ENCODE peak calls at places on chromosomes 1 and 21, in eight cellular contexts. One of them, this sample, is unnamed. For H3K4me1, the result is how much of the 10 kb centered on the place peaks cover.

GRCh38 chr1:182631058-182631677 is 27.0 kb upstream of the RGS16 start:
- DNase-seq in PC-9: no peak
- DNase-seq in fibroblast of lung: no peak
- DNase-seq in effector memory CD4-positive, alpha-beta T cell: no peak
- DNase-seq in A549: no peak
- DNase-seq in IMR-90: no peak
- DNase-seq in naive thymus-derived CD4-positive, alpha-beta T cell: no peak
- DNase-seq in heart left ventricle: no peak
- DNase-seq in this sample: no peak

GRCh38 chr1:23100074-23100748 is 68.4 kb downstream of the LUZP1 start:
- DNase-seq in fibroblast of lung: peak
- DNase-seq in naive thymus-derived CD4-positive, alpha-beta T cell: no peak
- DNase-seq in effector memory CD4-positive, alpha-beta T cell: peak
- DNase-seq in IMR-90: peak
- DNase-seq in heart left ventricle: no peak
- DNase-seq in A549: peak
- DNase-seq in PC-9: peak
- DNase-seq in this sample: peak

GRCh38 chr1:236269439-236269838 is 12.3 kb downstream of the ERO1B start:
- DNase-seq in A549: no peak
- DNase-seq in IMR-90: no peak
- DNase-seq in naive thymus-derived CD4-positive, alpha-beta T cell: no peak
- DNase-seq in effector memory CD4-positive, alpha-beta T cell: no peak
- DNase-seq in heart left ventricle: no peak
- DNase-seq in PC-9: no peak
- DNase-seq in fibroblast of lung: no peak
- DNase-seq in this sample: no peak

GRCh38 chr1:246893205-246893939 is 38.4 kb downstream of the AHCTF1 start:
- DNase-seq in naive thymus-derived CD4-positive, alpha-beta T cell: no peak
- DNase-seq in heart left ventricle: no peak
- DNase-seq in A549: no peak
- DNase-seq in IMR-90: no peak
- DNase-seq in PC-9: no peak
- DNase-seq in fibroblast of lung: no peak
- DNase-seq in effector memory CD4-positive, alpha-beta T cell: no peak
- DNase-seq in this sample: no peak

GRCh38 chr21:41816583-41817165 is 49.8 kb upstream of the RIPK4 start:
- DNase-seq in naive thymus-derived CD4-positive, alpha-beta T cell: peak
- DNase-seq in PC-9: peak
- DNase-seq in IMR-90: peak
- DNase-seq in heart left ventricle: peak
- DNase-seq in effector memory CD4-positive, alpha-beta T cell: peak
- DNase-seq in fibroblast of lung: peak
- DNase-seq in A549: peak
- DNase-seq in this sample: peak

GRCh38 chr1:42736152-42736551 is 3.9 kb downstream of the CLDN19 start:
- DNase-seq in naive thymus-derived CD4-positive, alpha-beta T cell: no peak
- DNase-seq in effector memory CD4-positive, alpha-beta T cell: no peak
- DNase-seq in fibroblast of lung: no peak
- DNase-seq in IMR-90: no peak
- DNase-seq in PC-9: peak
- DNase-seq in heart left ventricle: no peak
- DNase-seq in A549: peak
- DNase-seq in this sample: no peak

GRCh38 chr1:36150296-36151132 is 1.2 kb upstream of the TRAPPC3 start:
- DNase-seq in effector memory CD4-positive, alpha-beta T cell: peak
- DNase-seq in PC-9: peak
- DNase-seq in A549: peak
- DNase-seq in naive thymus-derived CD4-positive, alpha-beta T cell: peak
- DNase-seq in heart left ventricle: peak
- DNase-seq in fibroblast of lung: peak
- DNase-seq in IMR-90: peak
- DNase-seq in this sample: peak

GRCh38 chr1:205939690-205940330 is 3.4 kb downstream of the SLC26A9 start:
- DNase-seq in PC-9: peak
- DNase-seq in IMR-90: no peak
- DNase-seq in heart left ventricle: no peak
- DNase-seq in A549: peak
- DNase-seq in naive thymus-derived CD4-positive, alpha-beta T cell: no peak
- DNase-seq in effector memory CD4-positive, alpha-beta T cell: no peak
- DNase-seq in fibroblast of lung: no peak
- DNase-seq in this sample: no peak

GRCh38 chr1:16092923-16093511 is 19.6 kb upstream of the FAM131C start:
- DNase-seq in PC-9: no peak
- DNase-seq in effector memory CD4-positive, alpha-beta T cell: no peak
- DNase-seq in fibroblast of lung: no peak
- DNase-seq in A549: no peak
- DNase-seq in IMR-90: no peak
- DNase-seq in naive thymus-derived CD4-positive, alpha-beta T cell: no peak
- DNase-seq in heart left ventricle: no peak
- DNase-seq in this sample: no peak

GRCh38 chr1:150280138-150280707 is 2.1 kb upstream of the CIART start:
- DNase-seq in naive thymus-derived CD4-positive, alpha-beta T cell: no peak
- DNase-seq in fibroblast of lung: no peak
- DNase-seq in effector memory CD4-positive, alpha-beta T cell: no peak
- DNase-seq in heart left ventricle: no peak
- DNase-seq in A549: no peak
- DNase-seq in PC-9: no peak
- DNase-seq in IMR-90: no peak
- DNase-seq in this sample: no peak

GRCh38 chr1:212458817-212459216 is 26.1 kb downstream of the NENF start:
- DNase-seq in effector memory CD4-positive, alpha-beta T cell: no peak
- DNase-seq in fibroblast of lung: no peak
- DNase-seq in heart left ventricle: no peak
- DNase-seq in IMR-90: no peak
- DNase-seq in naive thymus-derived CD4-positive, alpha-beta T cell: no peak
- DNase-seq in PC-9: no peak
- DNase-seq in A549: no peak
- DNase-seq in this sample: no peak

GRCh38 chr1:223010552-223011229 is 132.4 kb downstream of the TLR5 start:
- DNase-seq in fibroblast of lung: peak
- DNase-seq in A549: no peak
- DNase-seq in effector memory CD4-positive, alpha-beta T cell: no peak
- DNase-seq in naive thymus-derived CD4-positive, alpha-beta T cell: no peak
- DNase-seq in PC-9: no peak
- DNase-seq in IMR-90: peak
- DNase-seq in heart left ventricle: no peak
- DNase-seq in this sample: no peak

GRCh38 chr1:54086754-54087153 is 33.3 kb downstream of the TCEANC2 start:
- DNase-seq in fibroblast of lung: no peak
- DNase-seq in naive thymus-derived CD4-positive, alpha-beta T cell: no peak
- DNase-seq in heart left ventricle: no peak
- DNase-seq in effector memory CD4-positive, alpha-beta T cell: no peak
- DNase-seq in A549: no peak
- DNase-seq in IMR-90: no peak
- DNase-seq in PC-9: no peak
- DNase-seq in this sample: no peak

GRCh38 chr1:222767152-222767571 is 30.2 kb downstream of the FAM177B start:
- DNase-seq in PC-9: no peak
- DNase-seq in A549: no peak
- DNase-seq in heart left ventricle: no peak
- DNase-seq in naive thymus-derived CD4-positive, alpha-beta T cell: no peak
- DNase-seq in effector memory CD4-positive, alpha-beta T cell: no peak
- DNase-seq in IMR-90: no peak
- DNase-seq in fibroblast of lung: no peak
- DNase-seq in this sample: no peak

GRCh38 chr1:233518344-233518743 is 95.6 kb upstream of the KCNK1 start:
- DNase-seq in effector memory CD4-positive, alpha-beta T cell: no peak
- DNase-seq in A549: peak
- DNase-seq in IMR-90: no peak
- DNase-seq in heart left ventricle: no peak
- DNase-seq in fibroblast of lung: peak
- DNase-seq in PC-9: peak
- DNase-seq in naive thymus-derived CD4-positive, alpha-beta T cell: no peak
- DNase-seq in this sample: no peak

GRCh38 chr1:7046314-7046713 is 261.1 kb downstream of the CAMTA1 start:
- DNase-seq in PC-9: peak
- DNase-seq in A549: no peak
- DNase-seq in fibroblast of lung: peak
- DNase-seq in heart left ventricle: peak
- DNase-seq in effector memory CD4-positive, alpha-beta T cell: no peak
- DNase-seq in IMR-90: peak
- DNase-seq in naive thymus-derived CD4-positive, alpha-beta T cell: no peak
- DNase-seq in this sample: no peak

GRCh38 chr1:219271914-219272545 is 98.4 kb downstream of the LYPLAL1 start:
- DNase-seq in naive thymus-derived CD4-positive, alpha-beta T cell: no peak
- DNase-seq in fibroblast of lung: peak
- DNase-seq in heart left ventricle: no peak
- DNase-seq in A549: no peak
- DNase-seq in IMR-90: peak
- DNase-seq in effector memory CD4-positive, alpha-beta T cell: no peak
- DNase-seq in PC-9: no peak
- DNase-seq in this sample: no peak

GRCh38 chr1:239262538-239262937 is 123.8 kb upstream of the CHRM3 start:
- DNase-seq in effector memory CD4-positive, alpha-beta T cell: no peak
- DNase-seq in fibroblast of lung: no peak
- DNase-seq in naive thymus-derived CD4-positive, alpha-beta T cell: no peak
- DNase-seq in PC-9: no peak
- DNase-seq in A549: no peak
- DNase-seq in heart left ventricle: no peak
- DNase-seq in IMR-90: no peak
- DNase-seq in this sample: no peak

GRCh38 chr1:43214465-43215444 is 42.6 kb downstream of the CFAP57 start:
- DNase-seq in naive thymus-derived CD4-positive, alpha-beta T cell: no peak
- DNase-seq in PC-9: no peak
- DNase-seq in effector memory CD4-positive, alpha-beta T cell: no peak
- DNase-seq in A549: no peak
- DNase-seq in IMR-90: peak
- DNase-seq in heart left ventricle: no peak
- DNase-seq in fibroblast of lung: no peak
- DNase-seq in this sample: no peak

GRCh38 chr1:209747580-209748262 is 8.1 kb upstream of the TRAF3IP3 start:
- DNase-seq in naive thymus-derived CD4-positive, alpha-beta T cell: peak
- DNase-seq in fibroblast of lung: peak
- DNase-seq in IMR-90: peak
- DNase-seq in PC-9: peak
- DNase-seq in heart left ventricle: peak
- DNase-seq in A549: peak
- DNase-seq in effector memory CD4-positive, alpha-beta T cell: peak
- DNase-seq in this sample: peak

GRCh38 chr1:209749660-209750059 is 6.2 kb upstream of the TRAF3IP3 start:
- DNase-seq in PC-9: no peak
- DNase-seq in naive thymus-derived CD4-positive, alpha-beta T cell: no peak
- DNase-seq in IMR-90: no peak
- DNase-seq in effector memory CD4-positive, alpha-beta T cell: no peak
- DNase-seq in heart left ventricle: no peak
- DNase-seq in A549: no peak
- DNase-seq in fibroblast of lung: no peak
- DNase-seq in this sample: no peak

GRCh38 chr1:209746469-209747269 is 9.2 kb upstream of the TRAF3IP3 start:
- DNase-seq in IMR-90: no peak
- DNase-seq in naive thymus-derived CD4-positive, alpha-beta T cell: no peak
- DNase-seq in effector memory CD4-positive, alpha-beta T cell: no peak
- DNase-seq in heart left ventricle: no peak
- DNase-seq in A549: no peak
- DNase-seq in PC-9: no peak
- DNase-seq in fibroblast of lung: no peak
- DNase-seq in this sample: no peak

GRCh38 chr1:209751627-209752231 is 4.1 kb upstream of the TRAF3IP3 start:
- DNase-seq in IMR-90: no peak
- DNase-seq in fibroblast of lung: no peak
- DNase-seq in effector memory CD4-positive, alpha-beta T cell: no peak
- DNase-seq in heart left ventricle: no peak
- DNase-seq in naive thymus-derived CD4-positive, alpha-beta T cell: no peak
- DNase-seq in PC-9: no peak
- DNase-seq in A549: no peak
- DNase-seq in this sample: no peak

GRCh38 chr1:209748620-209749019 is 7.2 kb upstream of the TRAF3IP3 start:
- DNase-seq in effector memory CD4-positive, alpha-beta T cell: no peak
- DNase-seq in A549: no peak
- DNase-seq in PC-9: no peak
- DNase-seq in heart left ventricle: no peak
- DNase-seq in fibroblast of lung: no peak
- DNase-seq in naive thymus-derived CD4-positive, alpha-beta T cell: no peak
- DNase-seq in IMR-90: no peak
- DNase-seq in this sample: no peak
- H3K4me1 ChIP-seq in effector memory CD4-positive, alpha-beta T cell: under half
- H3K4me1 ChIP-seq in A549: under half
- H3K4me1 ChIP-seq in PC-9: under half
- H3K4me1 ChIP-seq in heart left ventricle: under half
- H3K4me1 ChIP-seq in fibroblast of lung: under half
- H3K4me1 ChIP-seq in naive thymus-derived CD4-positive, alpha-beta T cell: under half
- H3K4me1 ChIP-seq in IMR-90: under half
- H3K4me1 ChIP-seq in this sample: under half

DNA sequence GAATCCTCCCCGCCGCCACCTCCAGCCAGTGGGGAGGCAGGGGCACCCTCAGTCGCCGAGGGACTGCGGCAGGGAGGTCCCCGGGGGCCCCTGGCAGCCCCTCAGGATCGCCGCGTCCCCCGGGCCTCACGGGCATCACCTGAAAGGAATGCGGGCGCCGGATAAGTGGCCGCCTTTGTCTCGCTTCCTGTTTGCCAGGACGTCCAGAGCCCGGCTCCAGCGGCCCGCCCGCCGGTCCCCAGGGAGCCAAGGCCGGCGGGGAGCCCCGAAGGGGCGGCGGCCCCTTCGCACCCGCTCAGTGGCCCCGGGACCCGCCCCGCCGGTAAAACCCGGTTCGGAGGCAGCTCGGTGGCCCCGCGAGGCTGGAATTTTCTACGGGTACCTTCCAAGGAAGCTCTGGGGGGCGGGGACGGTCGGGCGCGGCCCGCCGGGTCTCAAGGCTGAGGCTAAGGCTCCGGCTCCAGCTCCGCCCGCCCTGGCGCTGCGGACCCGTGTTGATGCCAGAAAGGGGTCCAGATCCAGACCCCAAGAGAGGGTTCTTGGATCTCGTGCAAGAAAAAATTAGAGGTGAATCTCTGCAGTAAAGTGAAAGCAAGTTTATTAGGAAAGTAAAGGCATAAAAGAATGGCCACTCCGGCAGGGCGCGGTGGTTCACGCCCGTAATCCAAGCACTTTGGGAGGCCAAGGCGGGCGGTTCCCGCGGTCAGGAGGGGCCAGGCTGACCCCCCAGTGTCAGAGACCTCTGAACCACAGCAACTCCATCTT is 12.6 kb downstream of the TINAGL1 start:
- DNase-seq in A549: no peak
- DNase-seq in effector memory CD4-positive, alpha-beta T cell: no peak
- DNase-seq in naive thymus-derived CD4-positive, alpha-beta T cell: no peak
- DNase-seq in IMR-90: no peak
- DNase-seq in PC-9: peak
- DNase-seq in heart left ventricle: peak
- DNase-seq in fibroblast of lung: peak
- DNase-seq in this sample: no peak
- H3K4me1 ChIP-seq in A549: under half
- H3K4me1 ChIP-seq in effector memory CD4-positive, alpha-beta T cell: under half
- H3K4me1 ChIP-seq in naive thymus-derived CD4-positive, alpha-beta T cell: under half
- H3K4me1 ChIP-seq in IMR-90: under half
- H3K4me1 ChIP-seq in PC-9: half or more
- H3K4me1 ChIP-seq in heart left ventricle: half or more
- H3K4me1 ChIP-seq in fibroblast of lung: under half
- H3K4me1 ChIP-seq in this sample: under half

GRCh38 chr1:47839460-47839760 is 157.8 kb downstream of the TRABD2B start:
- DNase-seq in IMR-90: no peak
- DNase-seq in naive thymus-derived CD4-positive, alpha-beta T cell: no peak
- DNase-seq in A549: no peak
- DNase-seq in heart left ventricle: no peak
- DNase-seq in effector memory CD4-positive, alpha-beta T cell: no peak
- DNase-seq in PC-9: no peak
- DNase-seq in fibroblast of lung: no peak
- DNase-seq in this sample: no peak
- H3K4me1 ChIP-seq in IMR-90: under half
- H3K4me1 ChIP-seq in naive thymus-derived CD4-positive, alpha-beta T cell: under half
- H3K4me1 ChIP-seq in A549: under half
- H3K4me1 ChIP-seq in heart left ventricle: under half
- H3K4me1 ChIP-seq in effector memory CD4-positive, alpha-beta T cell: under half
- H3K4me1 ChIP-seq in PC-9: under half
- H3K4me1 ChIP-seq in fibroblast of lung: under half
- H3K4me1 ChIP-seq in this sample: under half

GRCh38 chr1:170307426-170307825 is 161.7 kb downstream of the NTMT2 start:
- DNase-seq in fibroblast of lung: no peak
- DNase-seq in A549: no peak
- DNase-seq in heart left ventricle: no peak
- DNase-seq in PC-9: no peak
- DNase-seq in IMR-90: peak
- DNase-seq in naive thymus-derived CD4-positive, alpha-beta T cell: no peak
- DNase-seq in effector memory CD4-positive, alpha-beta T cell: no peak
- DNase-seq in this sample: no peak
- H3K4me1 ChIP-seq in fibroblast of lung: under half
- H3K4me1 ChIP-seq in A549: under half
- H3K4me1 ChIP-seq in heart left ventricle: under half
- H3K4me1 ChIP-seq in PC-9: under half
- H3K4me1 ChIP-seq in IMR-90: under half
- H3K4me1 ChIP-seq in naive thymus-derived CD4-positive, alpha-beta T cell: under half
- H3K4me1 ChIP-seq in effector memory CD4-positive, alpha-beta T cell: under half
- H3K4me1 ChIP-seq in this sample: under half